ENCODE peak calls at places on chromosomes 1 and 21, in six cellular contexts. A is tibial nerve, H is esophagus muscularis mucosa, S is 8988T, X is uterus, V is left cardiac atrium. G is an unnamed sample.

GRCh38 chr1:114524933-114525332 is 13.9 kb upstream of the TRIM33 start:
- DNase-seq in A (no peak), H (no peak), S (no peak), X (no peak), V (no peak), G (no peak)

GRCh38 chr1:33232716-33233115 is 23.6 kb upstream of the ZNF362 start:
- DNase-seq in A (no peak), H (no peak), S (no peak), X (no peak), V (no peak), G (no peak)

GRCh38 chr1:68141079-68141800 is 90.8 kb upstream of the DIRAS3 start:
- DNase-seq in A (no peak), H (no peak), S (no peak), X (no peak), V (no peak), G (no peak)

GRCh38 chr1:6279721-6280383 is 19.0 kb upstream of the GPR153 start:
- DNase-seq in A (no peak), H (no peak), S (no peak), X (no peak), V (no peak), G (no peak)

GRCh38 chr21:27275294-27275927 is 308.5 kb upstream of the ADAMTS5 start:
- DNase-seq in A (no peak), H (no peak), S (no peak), X (no peak), V (no peak), G (no peak)

GRCh38 chr1:41387667-41388091 is 26.4 kb downstream of the FOXO6 start:
- DNase-seq in A (peak; percentile 23), H (no peak), S (no peak), X (peak; percentile 87), V (peak; percentile 87), G (peak; percentile 81)

GRCh38 chr1:103170608-103171007 is 62.3 kb upstream of the COL11A1 start:
- DNase-seq in A (no peak), H (no peak), S (no peak), X (no peak), V (no peak), G (no peak)

GRCh38 chr1:243667591-243667990 is 182.5 kb downstream of the AKT3 start:
- DNase-seq in A (no peak), H (no peak), S (no peak), X (no peak), V (no peak), G (no peak)

GRCh38 chr1:234322979-234323378 is 50.3 kb upstream of the COA6 start:
- DNase-seq in A (no peak), H (peak; percentile 89), S (no peak), X (no peak), V (peak; percentile 37), G (peak; percentile 79)

GRCh38 chr1:27527857-27528700 is 38.1 kb upstream of the WASF2 start:
- DNase-seq in A (no peak), H (no peak), S (no peak), X (peak; percentile 66), V (peak; percentile 35), G (peak; percentile 70)

GRCh38 chr21:42009018-42009830 is 936 bp downstream of the ZBTB21 start:
- DNase-seq in A (peak; percentile 33), H (peak; percentile 92), S (no peak), X (peak; percentile 54), V (peak; percentile 61), G (peak; percentile 48)

GRCh38 chr1:172343246-172344099 is 77.0 kb upstream of the C1orf105 start:
- DNase-seq in A (no peak), H (no peak), S (no peak), X (no peak), V (no peak), G (no peak)

GRCh38 chr1:184270556-184270955 is 116.3 kb upstream of the C1orf21 start:
- DNase-seq in A (no peak), H (no peak), S (no peak), X (no peak), V (no peak), G (no peak)

GRCh38 chr1:246117066-246117791 is 389.9 kb downstream of the SMYD3 start:
- DNase-seq in A (peak; percentile 12), H (no peak), S (no peak), X (no peak), V (no peak), G (peak; percentile 46)

GRCh38 chr1:179875606-179876288 is 1.9 kb downstream of the TOR1AIP2 start:
- DNase-seq in A (no peak), H (no peak), S (no peak), X (no peak), V (no peak), G (no peak)

GRCh38 chr1:13899856-13900255 is 199.9 kb downstream of the PRDM2 start:
- DNase-seq in A (no peak), H (no peak), S (no peak), X (no peak), V (no peak), G (no peak)

GRCh38 chr1:32891241-32891570 is 4.9 kb downstream of the HPCA start:
- DNase-seq in A (no peak), H (no peak), S (no peak), X (no peak), V (no peak), G (no peak)

GRCh38 chr1:75092141-75092540 is 42.0 kb upstream of the LHX8 start:
- DNase-seq in A (no peak), H (no peak), S (no peak), X (no peak), V (no peak), G (no peak)

GRCh38 chr1:55217226-55217996 is 2.2 kb upstream of the USP24 start:
- DNase-seq in A (no peak), H (no peak), S (no peak), X (no peak), V (no peak), G (no peak)

GRCh38 chr1:167223144-167224103 is 2.7 kb downstream of the POU2F1 start:
- DNase-seq in A (no peak), H (no peak), S (no peak), X (peak; percentile 21), V (no peak), G (no peak)

GRCh38 chr1:234672349-234673135 is 62.6 kb upstream of the IRF2BP2 start:
- DNase-seq in A (no peak), H (no peak), S (no peak), X (no peak), V (no peak), G (peak; percentile 30)

GRCh38 chr1:56302878-56303277 is 276.5 kb downstream of the PLPP3 start:
- DNase-seq in A (no peak), H (no peak), S (no peak), X (no peak), V (no peak), G (no peak)

GRCh38 chr1:15400627-15401026 is 9.1 kb upstream of the EFHD2 start:
- DNase-seq in A (no peak), H (no peak), S (no peak), X (no peak), V (no peak), G (no peak)

GRCh38 chr1:6302568-6302967 is 41.7 kb upstream of the GPR153 start:
- DNase-seq in A (no peak), H (no peak), S (no peak), X (no peak), V (no peak), G (no peak)

GRCh38 chr1:9561429-9561828 is 22.2 kb downstream of the SLC25A33 start:
- DNase-seq in A (no peak), H (no peak), S (no peak), X (peak; percentile 23), V (no peak), G (peak; percentile 48)

GRCh38 chr1:201353186-201353940 is 24.1 kb downstream of the TNNT2 start:
- DNase-seq in A (no peak), H (no peak), S (no peak), X (no peak), V (no peak), G (no peak)

GRCh38 chr21:38804617-38805281 is 980 bp upstream of the ETS2 start:
- DNase-seq in A (peak; percentile 50), H (no peak), S (peak; percentile 57), X (peak; percentile 72), V (peak; percentile 86), G (peak; percentile 74)

G was measured in testis.